ENCODE peak calls at places on chromosome 6, in nine cellular contexts. One of them, this sample, is unnamed.

GRCh38 chr6:105805581-105806023 is 280.5 kb upstream of the PRDM1 start:
- DNase-seq in activated naive CD4-positive, alpha-beta T cell treated with anti-CD3 and anti-CD28 coated beads for 36 hours: no peak
- DNase-seq in NCI-H1417: no peak
- DNase-seq in NCI-H510A treated with DMSO at 0.1 percent for 48 hours: no peak
- DNase-seq in GM12865: no peak
- DNase-seq in mesothelial cell of epicardium: no peak
- DNase-seq in SK-MEL-5: no peak
- DNase-seq in NCI-H446 treated with DMSO at 0.1 percent for 48 hours: no peak
- DNase-seq in amniotic stem cell: no peak
- DNase-seq in this sample: no peak

GRCh38 chr6:169529931-169530761 is 171.7 kb downstream of the WDR27 start:
- DNase-seq in activated naive CD4-positive, alpha-beta T cell treated with anti-CD3 and anti-CD28 coated beads for 36 hours: peak
- DNase-seq in NCI-H1417: no peak
- DNase-seq in NCI-H510A treated with DMSO at 0.1 percent for 48 hours: no peak
- DNase-seq in GM12865: no peak
- DNase-seq in mesothelial cell of epicardium: no peak
- DNase-seq in SK-MEL-5: no peak
- DNase-seq in NCI-H446 treated with DMSO at 0.1 percent for 48 hours: no peak
- DNase-seq in amniotic stem cell: no peak
- DNase-seq in this sample: peak

GRCh38 chr6:35048631-35049083 is 92.5 kb downstream of the TCP11 start:
- DNase-seq in activated naive CD4-positive, alpha-beta T cell treated with anti-CD3 and anti-CD28 coated beads for 36 hours: peak
- DNase-seq in NCI-H1417: no peak
- DNase-seq in NCI-H510A treated with DMSO at 0.1 percent for 48 hours: peak
- DNase-seq in GM12865: no peak
- DNase-seq in mesothelial cell of epicardium: peak
- DNase-seq in SK-MEL-5: peak
- DNase-seq in NCI-H446 treated with DMSO at 0.1 percent for 48 hours: no peak
- DNase-seq in amniotic stem cell: no peak
- DNase-seq in this sample: peak

GRCh38 chr6:145042559-145042958 is 692.8 kb downstream of the EPM2A start:
- DNase-seq in activated naive CD4-positive, alpha-beta T cell treated with anti-CD3 and anti-CD28 coated beads for 36 hours: no peak
- DNase-seq in NCI-H1417: no peak
- DNase-seq in NCI-H510A treated with DMSO at 0.1 percent for 48 hours: no peak
- DNase-seq in GM12865: peak
- DNase-seq in mesothelial cell of epicardium: no peak
- DNase-seq in SK-MEL-5: peak
- DNase-seq in NCI-H446 treated with DMSO at 0.1 percent for 48 hours: no peak
- DNase-seq in amniotic stem cell: no peak
- DNase-seq in this sample: no peak

GRCh38 chr6:41449399-41450245 is 96.6 kb upstream of the FOXP4 start:
- DNase-seq in activated naive CD4-positive, alpha-beta T cell treated with anti-CD3 and anti-CD28 coated beads for 36 hours: no peak
- DNase-seq in NCI-H1417: peak
- DNase-seq in NCI-H510A treated with DMSO at 0.1 percent for 48 hours: peak
- DNase-seq in GM12865: no peak
- DNase-seq in mesothelial cell of epicardium: no peak
- DNase-seq in SK-MEL-5: no peak
- DNase-seq in NCI-H446 treated with DMSO at 0.1 percent for 48 hours: no peak
- DNase-seq in amniotic stem cell: no peak
- DNase-seq in this sample: no peak

GRCh38 chr6:169253745-169254238 is at the start of gene THBS2:
- DNase-seq in activated naive CD4-positive, alpha-beta T cell treated with anti-CD3 and anti-CD28 coated beads for 36 hours: no peak
- DNase-seq in NCI-H1417: no peak
- DNase-seq in NCI-H510A treated with DMSO at 0.1 percent for 48 hours: no peak
- DNase-seq in GM12865: no peak
- DNase-seq in mesothelial cell of epicardium: no peak
- DNase-seq in SK-MEL-5: no peak
- DNase-seq in NCI-H446 treated with DMSO at 0.1 percent for 48 hours: no peak
- DNase-seq in amniotic stem cell: peak
- DNase-seq in this sample: no peak

GRCh38 chr6:150229775-150230561 is 87.1 kb downstream of the PPP1R14C start:
- DNase-seq in activated naive CD4-positive, alpha-beta T cell treated with anti-CD3 and anti-CD28 coated beads for 36 hours: peak
- DNase-seq in NCI-H1417: no peak
- DNase-seq in NCI-H510A treated with DMSO at 0.1 percent for 48 hours: no peak
- DNase-seq in GM12865: no peak
- DNase-seq in mesothelial cell of epicardium: no peak
- DNase-seq in SK-MEL-5: no peak
- DNase-seq in NCI-H446 treated with DMSO at 0.1 percent for 48 hours: no peak
- DNase-seq in amniotic stem cell: peak
- DNase-seq in this sample: no peak

GRCh38 chr6:79635179-79635578 is 4.0 kb downstream of the SH3BGRL2 start:
- DNase-seq in activated naive CD4-positive, alpha-beta T cell treated with anti-CD3 and anti-CD28 coated beads for 36 hours: no peak
- DNase-seq in NCI-H1417: no peak
- DNase-seq in NCI-H510A treated with DMSO at 0.1 percent for 48 hours: no peak
- DNase-seq in GM12865: no peak
- DNase-seq in mesothelial cell of epicardium: no peak
- DNase-seq in SK-MEL-5: no peak
- DNase-seq in NCI-H446 treated with DMSO at 0.1 percent for 48 hours: no peak
- DNase-seq in amniotic stem cell: no peak
- DNase-seq in this sample: no peak

GRCh38 chr6:124536792-124537191 is 425.4 kb upstream of the RNF217 start:
- DNase-seq in activated naive CD4-positive, alpha-beta T cell treated with anti-CD3 and anti-CD28 coated beads for 36 hours: no peak
- DNase-seq in NCI-H1417: peak
- DNase-seq in NCI-H510A treated with DMSO at 0.1 percent for 48 hours: no peak
- DNase-seq in GM12865: no peak
- DNase-seq in mesothelial cell of epicardium: no peak
- DNase-seq in SK-MEL-5: no peak
- DNase-seq in NCI-H446 treated with DMSO at 0.1 percent for 48 hours: no peak
- DNase-seq in amniotic stem cell: no peak
- DNase-seq in this sample: no peak

GRCh38 chr6:44189257-44189656 is 27.5 kb upstream of the MYMX start:
- DNase-seq in activated naive CD4-positive, alpha-beta T cell treated with anti-CD3 and anti-CD28 coated beads for 36 hours: no peak
- DNase-seq in NCI-H1417: no peak
- DNase-seq in NCI-H510A treated with DMSO at 0.1 percent for 48 hours: no peak
- DNase-seq in GM12865: no peak
- DNase-seq in mesothelial cell of epicardium: no peak
- DNase-seq in SK-MEL-5: no peak
- DNase-seq in NCI-H446 treated with DMSO at 0.1 percent for 48 hours: no peak
- DNase-seq in amniotic stem cell: no peak
- DNase-seq in this sample: no peak

GRCh38 chr6:25122001-25122400 is 157.2 kb upstream of the CARMIL1 start:
- DNase-seq in activated naive CD4-positive, alpha-beta T cell treated with anti-CD3 and anti-CD28 coated beads for 36 hours: no peak
- DNase-seq in NCI-H1417: peak
- DNase-seq in NCI-H510A treated with DMSO at 0.1 percent for 48 hours: no peak
- DNase-seq in GM12865: no peak
- DNase-seq in mesothelial cell of epicardium: no peak
- DNase-seq in SK-MEL-5: no peak
- DNase-seq in NCI-H446 treated with DMSO at 0.1 percent for 48 hours: no peak
- DNase-seq in amniotic stem cell: peak
- DNase-seq in this sample: no peak

GRCh38 chr6:109420751-109421150 is 19.7 kb downstream of the PPIL6 start:
- DNase-seq in activated naive CD4-positive, alpha-beta T cell treated with anti-CD3 and anti-CD28 coated beads for 36 hours: no peak
- DNase-seq in NCI-H1417: no peak
- DNase-seq in NCI-H510A treated with DMSO at 0.1 percent for 48 hours: no peak
- DNase-seq in GM12865: no peak
- DNase-seq in mesothelial cell of epicardium: no peak
- DNase-seq in SK-MEL-5: no peak
- DNase-seq in NCI-H446 treated with DMSO at 0.1 percent for 48 hours: no peak
- DNase-seq in amniotic stem cell: no peak
- DNase-seq in this sample: no peak

GRCh38 chr6:111992851-111993250 is 61.1 kb upstream of the CCN6 start:
- DNase-seq in activated naive CD4-positive, alpha-beta T cell treated with anti-CD3 and anti-CD28 coated beads for 36 hours: peak
- DNase-seq in NCI-H1417: peak
- DNase-seq in NCI-H510A treated with DMSO at 0.1 percent for 48 hours: no peak
- DNase-seq in GM12865: peak
- DNase-seq in mesothelial cell of epicardium: no peak
- DNase-seq in SK-MEL-5: peak
- DNase-seq in NCI-H446 treated with DMSO at 0.1 percent for 48 hours: no peak
- DNase-seq in amniotic stem cell: no peak
- DNase-seq in this sample: peak

GRCh38 chr6:41683460-41684310 is 45.4 kb downstream of the MDFI start:
- DNase-seq in activated naive CD4-positive, alpha-beta T cell treated with anti-CD3 and anti-CD28 coated beads for 36 hours: peak
- DNase-seq in NCI-H1417: peak
- DNase-seq in NCI-H510A treated with DMSO at 0.1 percent for 48 hours: peak
- DNase-seq in GM12865: peak
- DNase-seq in mesothelial cell of epicardium: peak
- DNase-seq in SK-MEL-5: peak
- DNase-seq in NCI-H446 treated with DMSO at 0.1 percent for 48 hours: no peak
- DNase-seq in amniotic stem cell: peak
- DNase-seq in this sample: peak

GRCh38 chr6:144179237-144179636 is 28.9 kb downstream of the STX11 start:
- DNase-seq in activated naive CD4-positive, alpha-beta T cell treated with anti-CD3 and anti-CD28 coated beads for 36 hours: no peak
- DNase-seq in NCI-H1417: no peak
- DNase-seq in NCI-H510A treated with DMSO at 0.1 percent for 48 hours: no peak
- DNase-seq in GM12865: no peak
- DNase-seq in mesothelial cell of epicardium: no peak
- DNase-seq in SK-MEL-5: no peak
- DNase-seq in NCI-H446 treated with DMSO at 0.1 percent for 48 hours: no peak
- DNase-seq in amniotic stem cell: no peak
- DNase-seq in this sample: no peak

GRCh38 chr6:4017847-4018193 is 61.1 kb downstream of the FAM217A start:
- DNase-seq in activated naive CD4-positive, alpha-beta T cell treated with anti-CD3 and anti-CD28 coated beads for 36 hours: no peak
- DNase-seq in NCI-H1417: peak
- DNase-seq in NCI-H510A treated with DMSO at 0.1 percent for 48 hours: peak
- DNase-seq in GM12865: peak
- DNase-seq in mesothelial cell of epicardium: no peak
- DNase-seq in SK-MEL-5: peak
- DNase-seq in NCI-H446 treated with DMSO at 0.1 percent for 48 hours: peak
- DNase-seq in amniotic stem cell: no peak
- DNase-seq in this sample: peak

GRCh38 chr6:22017272-22017671 is 279.6 kb downstream of the PRL start:
- DNase-seq in activated naive CD4-positive, alpha-beta T cell treated with anti-CD3 and anti-CD28 coated beads for 36 hours: no peak
- DNase-seq in NCI-H1417: no peak
- DNase-seq in NCI-H510A treated with DMSO at 0.1 percent for 48 hours: peak
- DNase-seq in GM12865: no peak
- DNase-seq in mesothelial cell of epicardium: no peak
- DNase-seq in SK-MEL-5: no peak
- DNase-seq in NCI-H446 treated with DMSO at 0.1 percent for 48 hours: no peak
- DNase-seq in amniotic stem cell: no peak
- DNase-seq in this sample: no peak

GRCh38 chr6:43076093-43076927 is at the start of gene PTK7:
- DNase-seq in activated naive CD4-positive, alpha-beta T cell treated with anti-CD3 and anti-CD28 coated beads for 36 hours: peak
- DNase-seq in NCI-H1417: peak
- DNase-seq in NCI-H510A treated with DMSO at 0.1 percent for 48 hours: peak
- DNase-seq in GM12865: no peak
- DNase-seq in mesothelial cell of epicardium: peak
- DNase-seq in SK-MEL-5: peak
- DNase-seq in NCI-H446 treated with DMSO at 0.1 percent for 48 hours: peak
- DNase-seq in amniotic stem cell: peak
- DNase-seq in this sample: no peak

GRCh38 chr6:159979136-159979874 is 10.4 kb downstream of the IGF2R start:
- DNase-seq in activated naive CD4-positive, alpha-beta T cell treated with anti-CD3 and anti-CD28 coated beads for 36 hours: peak
- DNase-seq in NCI-H1417: peak
- DNase-seq in NCI-H510A treated with DMSO at 0.1 percent for 48 hours: peak
- DNase-seq in GM12865: peak
- DNase-seq in mesothelial cell of epicardium: no peak
- DNase-seq in SK-MEL-5: no peak
- DNase-seq in NCI-H446 treated with DMSO at 0.1 percent for 48 hours: no peak
- DNase-seq in amniotic stem cell: no peak
- DNase-seq in this sample: peak

GRCh38 chr6:72363844-72364740 is 257.8 kb upstream of the KCNQ5 start:
- DNase-seq in activated naive CD4-positive, alpha-beta T cell treated with anti-CD3 and anti-CD28 coated beads for 36 hours: no peak
- DNase-seq in NCI-H1417: no peak
- DNase-seq in NCI-H510A treated with DMSO at 0.1 percent for 48 hours: no peak
- DNase-seq in GM12865: no peak
- DNase-seq in mesothelial cell of epicardium: no peak
- DNase-seq in SK-MEL-5: no peak
- DNase-seq in NCI-H446 treated with DMSO at 0.1 percent for 48 hours: peak
- DNase-seq in amniotic stem cell: peak
- DNase-seq in this sample: no peak

This sample was measured in activated CD8-positive, alpha-beta T cell treated with anti-CD3 and anti-CD28 coated beads, Interleukin-2, amount 10 ng/mL, durations not matched to agents 7 days and 5 days.